ENCODE peak calls at places on chromosomes 12 and 14, in five cellular contexts. N is brain microvascular endothelial cell; P is CD8-positive, alpha-beta T cell; F is dorsolateral prefrontal cortex; S is BJ. D is an unnamed sample.

GRCh38 chr12:22881878-22882277 is 256.9 kb downstream of the ETNK1 start:
- DNase-seq in F (no peak), N (no peak), S (no peak), P (no peak), D (no peak)

GRCh38 chr12:123049398-123050250 is 69.1 kb downstream of the ARL6IP4 start:
- DNase-seq in F (no peak), S (no peak), N (no peak), P (no peak), D (peak)

GRCh38 chr12:51320695-51321320 is 3.2 kb downstream of the BIN2 start:
- DNase-seq in P (no peak), S (no peak), F (no peak), N (no peak), D (no peak)

GRCh38 chr14:71321556-71322315 is 414.5 kb downstream of the PCNX1 start:
- DNase-seq in S (no peak), P (no peak), F (no peak), N (peak), D (peak)

GRCh38 chr14:83689265-83689664 is 1840.7 kb upstream of the FLRT2 start:
- DNase-seq in F (no peak), N (no peak), P (no peak), S (no peak), D (no peak)

GRCh38 chr12:6563448-6564050 is 4.5 kb downstream of the NOP2 start:
- DNase-seq in F (peak), P (peak), S (no peak), N (no peak), D (peak)

GRCh38 chr14:105477659-105478623 is 3.3 kb downstream of the CRIP2 start:
- DNase-seq in S (no peak), N (no peak), P (peak), F (no peak), D (no peak)

GRCh38 chr14:69010632-69011031 is 31.5 kb upstream of the ACTN1 start:
- DNase-seq in P (no peak), S (no peak), F (no peak), N (no peak), D (no peak)

GRCh38 chr12:77488041-77488620 is 342.6 kb upstream of the NAV3 start:
- DNase-seq in N (peak), F (no peak), P (no peak), S (peak), D (peak)

GRCh38 chr12:89153341-89153740 is 199.0 kb downstream of the DUSP6 start:
- DNase-seq in N (no peak), F (no peak), P (no peak), S (no peak), D (no peak)

GRCh38 chr12:3658327-3659163 is 94.4 kb downstream of the CRACR2A start:
- DNase-seq in S (no peak), F (no peak), N (peak), P (no peak), D (no peak)

GRCh38 chr12:54126696-54127537 is 61.9 kb downstream of the SMUG1 start:
- DNase-seq in S (no peak), F (no peak), N (no peak), P (no peak), D (peak)

GRCh38 chr14:53894456-53894855 is 62.2 kb downstream of the BMP4 start:
- DNase-seq in S (peak), P (no peak), N (peak), F (no peak), D (peak)

GRCh38 chr14:37091651-37092050 is 80.8 kb downstream of the SLC25A21 start:
- DNase-seq in S (no peak), N (no peak), F (no peak), P (no peak), D (no peak)

GRCh38 chr12:29160230-29160629 is 11.2 kb downstream of the FAR2 start:
- DNase-seq in N (no peak), F (no peak), P (no peak), S (no peak), D (no peak)

GRCh38 chr14:29601559-29602109 is 326.0 kb downstream of the PRKD1 start:
- DNase-seq in N (no peak), S (no peak), F (no peak), P (no peak), D (no peak)

GRCh38 chr14:30227871-30228270 is 300.2 kb upstream of the PRKD1 start:
- DNase-seq in S (no peak), P (no peak), N (peak), F (no peak), D (peak)

GRCh38 chr14:44803239-44803905 is 158.4 kb downstream of the KLHL28 start:
- DNase-seq in N (peak), F (no peak), S (peak), P (no peak), D (peak)

GRCh38 chr12:22477166-22477893 is 67.0 kb downstream of the C2CD5 start:
- DNase-seq in F (no peak), N (peak), S (peak), P (no peak), D (peak)

GRCh38 chr14:35336171-35337073 is 44.2 kb downstream of the PSMA6 start:
- DNase-seq in P (no peak), N (peak), F (no peak), S (no peak), D (peak)

GRCh38 chr12:122845865-122846621 is 10.8 kb downstream of the HIP1R start:
- DNase-seq in F (no peak), N (no peak), P (no peak), S (no peak), D (no peak)

GRCh38 chr14:85313801-85314207 is 216.1 kb upstream of the FLRT2 start:
- DNase-seq in P (no peak), F (no peak), N (peak), S (peak), D (peak)

GRCh38 chr12:123912415-123913385 is 59.9 kb downstream of the CCDC92 start:
- DNase-seq in N (no peak), F (no peak), P (no peak), S (no peak), D (no peak)

GRCh38 chr12:47945341-47945728 is 18.1 kb upstream of the TMEM106C start:
- DNase-seq in N (no peak), P (no peak), F (no peak), S (no peak), D (no peak)

GRCh38 chr14:26137161-26137560 is 460.7 kb downstream of the NOVA1 start:
- DNase-seq in P (no peak), F (no peak), N (no peak), S (no peak), D (no peak)

GRCh38 chr12:118359541-118359915 is 13.2 kb downstream of the TAOK3 start:
- DNase-seq in S (no peak), F (no peak), N (no peak), P (no peak), D (no peak)

GRCh38 chr14:33755358-33755757 is 195.5 kb downstream of the EGLN3 start:
- DNase-seq in P (no peak), N (no peak), F (no peak), S (no peak), D (no peak)

GRCh38 chr14:77979666-77980351 is 179.9 kb downstream of the ADCK1 start:
- DNase-seq in P (no peak), S (peak), F (peak), N (no peak), D (peak)

GRCh38 chr12:120265483-120266179 is at the start of gene PXN:
- DNase-seq in S (no peak), P (peak), F (peak), N (peak), D (peak)

GRCh38 chr12:104358353-104359003 is 54.9 kb downstream of the EID3 start:
- DNase-seq in S (no peak), N (peak), P (peak), F (peak), D (peak)

GRCh38 chr12:60803147-60803546 is 1207.3 kb downstream of the SLC16A7 start:
- DNase-seq in N (no peak), P (no peak), S (no peak), F (no peak), D (no peak)

GRCh38 chr14:36941783-36942521 is 230.5 kb downstream of the SLC25A21 start:
- DNase-seq in S (no peak), F (peak), P (peak), N (peak), D (peak)

GRCh38 chr14:84789012-84789411 is 740.9 kb upstream of the FLRT2 start:
- DNase-seq in F (no peak), S (no peak), P (no peak), N (no peak), D (no peak)

GRCh38 chr12:10170199-10170598 is 1.7 kb downstream of the OLR1 start:
- DNase-seq in F (no peak), N (no peak), S (no peak), P (no peak), D (no peak)
- H3K4me3 ChIP-seq in F (no peak), N (no peak), S (no peak), P (no peak), D (no peak)

GRCh38 chr12:97308576-97309198 is 153.9 kb upstream of the RMST start:
- DNase-seq in F (no peak), P (no peak), N (peak), S (peak), D (peak)

GRCh38 chr12:97309921-97310320 is 152.7 kb upstream of the RMST start:
- DNase-seq in N (no peak), F (no peak), P (no peak), S (no peak), D (no peak)

GRCh38 chr12:97313471-97314190 is 149.0 kb upstream of the RMST start:
- DNase-seq in S (no peak), P (no peak), N (no peak), F (no peak), D (peak)

GRCh38 chr12:97312570-97313135 is 150.0 kb upstream of the RMST start:
- DNase-seq in S (no peak), P (no peak), F (no peak), N (no peak), D (no peak)
- TF ChIP-seq CTCF in S (no peak), P (no peak), F (no peak), N (no peak), D (no peak)

GRCh38 chr14:24369907-24370687 is 2.1 kb downstream of the NFATC4 start:
- DNase-seq in F (no peak), N (no peak), S (no peak), P (no peak), D (no peak)
- H3K4me3 ChIP-seq in F (no peak), N (no peak), S (peak), P (no peak), D (no peak)

DNA sequence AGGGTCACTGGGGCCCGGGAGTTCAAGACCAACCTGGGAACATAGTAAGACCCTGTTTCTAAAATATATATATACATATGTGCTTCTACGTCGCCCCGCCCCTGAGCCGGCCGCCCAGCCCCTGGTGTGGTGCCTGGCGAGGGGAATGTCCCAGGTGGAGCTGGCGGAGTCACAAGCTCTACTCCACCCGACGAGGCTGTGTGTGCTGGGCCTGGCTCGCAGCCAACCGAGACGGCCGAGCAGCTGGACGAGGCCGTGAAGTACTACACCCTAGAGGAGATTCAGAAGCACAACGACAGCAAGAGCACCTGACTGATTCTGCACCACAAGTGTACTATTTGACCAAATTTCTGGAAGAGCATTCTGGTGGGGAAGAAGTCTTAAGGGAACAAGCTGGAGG is 22.1 kb upstream of the ITPK1 start:
- DNase-seq in S (no peak), P (no peak), F (no peak), N (no peak), D (no peak)
- TF ChIP-seq CTCF in S (no peak), P (no peak), F (no peak), N (no peak), D (no peak)